ENCODE peak calls at places on chromosomes 7 and 10, in nine cellular contexts. One of them, this sample, is unnamed.

GRCh38 chr10:126459878-126460481 is 71.7 kb upstream of the ADAM12 start:
- DNase-seq in tibial artery: no peak
- DNase-seq in lower lobe of right lung: no peak
- DNase-seq in AG04450: peak
- DNase-seq in WERI-Rb-1: no peak
- DNase-seq in transverse colon: no peak
- DNase-seq in neural progenitor cell: no peak
- DNase-seq in heart left ventricle: no peak
- DNase-seq in heart right ventricle: no peak
- DNase-seq in this sample: no peak

GRCh38 chr10:101091546-101092290 is 29.9 kb downstream of the KAZALD1 start:
- DNase-seq in tibial artery: no peak
- DNase-seq in lower lobe of right lung: no peak
- DNase-seq in AG04450: no peak
- DNase-seq in WERI-Rb-1: no peak
- DNase-seq in transverse colon: no peak
- DNase-seq in neural progenitor cell: no peak
- DNase-seq in heart left ventricle: no peak
- DNase-seq in heart right ventricle: no peak
- DNase-seq in this sample: no peak

GRCh38 chr10:132665946-132666732 is 119.8 kb downstream of the NKX6-2 start:
- DNase-seq in tibial artery: no peak
- DNase-seq in lower lobe of right lung: peak
- DNase-seq in AG04450: peak
- DNase-seq in WERI-Rb-1: no peak
- DNase-seq in transverse colon: no peak
- DNase-seq in neural progenitor cell: no peak
- DNase-seq in heart left ventricle: no peak
- DNase-seq in heart right ventricle: no peak
- DNase-seq in this sample: no peak

GRCh38 chr7:101232141-101232821 is 5.3 kb downstream of the CLDN15 start:
- DNase-seq in tibial artery: no peak
- DNase-seq in lower lobe of right lung: peak
- DNase-seq in AG04450: no peak
- DNase-seq in WERI-Rb-1: no peak
- DNase-seq in transverse colon: peak
- DNase-seq in neural progenitor cell: peak
- DNase-seq in heart left ventricle: no peak
- DNase-seq in heart right ventricle: no peak
- DNase-seq in this sample: peak

GRCh38 chr7:100016209-100016901 is 959 bp downstream of the ZKSCAN1 start:
- DNase-seq in tibial artery: no peak
- DNase-seq in lower lobe of right lung: no peak
- DNase-seq in AG04450: no peak
- DNase-seq in WERI-Rb-1: no peak
- DNase-seq in transverse colon: peak
- DNase-seq in neural progenitor cell: no peak
- DNase-seq in heart left ventricle: no peak
- DNase-seq in heart right ventricle: no peak
- DNase-seq in this sample: no peak

GRCh38 chr7:136637826-136638225 is 230.6 kb upstream of the CHRM2 start:
- DNase-seq in tibial artery: no peak
- DNase-seq in lower lobe of right lung: no peak
- DNase-seq in AG04450: no peak
- DNase-seq in WERI-Rb-1: no peak
- DNase-seq in transverse colon: no peak
- DNase-seq in neural progenitor cell: no peak
- DNase-seq in heart left ventricle: no peak
- DNase-seq in heart right ventricle: no peak
- DNase-seq in this sample: no peak

GRCh38 chr7:149319376-149319775 is 57.4 kb downstream of the ZNF783 start:
- DNase-seq in tibial artery: no peak
- DNase-seq in lower lobe of right lung: no peak
- DNase-seq in AG04450: no peak
- DNase-seq in WERI-Rb-1: no peak
- DNase-seq in transverse colon: no peak
- DNase-seq in neural progenitor cell: no peak
- DNase-seq in heart left ventricle: no peak
- DNase-seq in heart right ventricle: no peak
- DNase-seq in this sample: no peak

GRCh38 chr10:104049497-104050250 is 36.0 kb downstream of the COL17A1 start:
- DNase-seq in tibial artery: no peak
- DNase-seq in lower lobe of right lung: no peak
- DNase-seq in AG04450: no peak
- DNase-seq in WERI-Rb-1: no peak
- DNase-seq in transverse colon: peak
- DNase-seq in neural progenitor cell: no peak
- DNase-seq in heart left ventricle: no peak
- DNase-seq in heart right ventricle: no peak
- DNase-seq in this sample: no peak

GRCh38 chr10:78526347-78526746 is 492.7 kb downstream of the RPS24 start:
- DNase-seq in tibial artery: no peak
- DNase-seq in lower lobe of right lung: no peak
- DNase-seq in AG04450: no peak
- DNase-seq in WERI-Rb-1: no peak
- DNase-seq in transverse colon: no peak
- DNase-seq in neural progenitor cell: no peak
- DNase-seq in heart left ventricle: no peak
- DNase-seq in heart right ventricle: no peak
- DNase-seq in this sample: no peak

GRCh38 chr10:91422915-91423314 is 12.8 kb downstream of the HECTD2 start:
- DNase-seq in tibial artery: no peak
- DNase-seq in lower lobe of right lung: no peak
- DNase-seq in AG04450: no peak
- DNase-seq in WERI-Rb-1: no peak
- DNase-seq in transverse colon: no peak
- DNase-seq in neural progenitor cell: no peak
- DNase-seq in heart left ventricle: no peak
- DNase-seq in heart right ventricle: no peak
- DNase-seq in this sample: no peak

GRCh38 chr7:71768470-71768869 is 636.5 kb downstream of the GALNT17 start:
- DNase-seq in tibial artery: no peak
- DNase-seq in lower lobe of right lung: no peak
- DNase-seq in AG04450: no peak
- DNase-seq in WERI-Rb-1: no peak
- DNase-seq in transverse colon: no peak
- DNase-seq in neural progenitor cell: no peak
- DNase-seq in heart left ventricle: no peak
- DNase-seq in heart right ventricle: no peak
- DNase-seq in this sample: no peak

GRCh38 chr10:75407296-75407715 is 5.7 kb upstream of the ZNF503 start:
- DNase-seq in tibial artery: no peak
- DNase-seq in lower lobe of right lung: peak
- DNase-seq in AG04450: no peak
- DNase-seq in WERI-Rb-1: no peak
- DNase-seq in transverse colon: no peak
- DNase-seq in neural progenitor cell: peak
- DNase-seq in heart left ventricle: no peak
- DNase-seq in heart right ventricle: no peak
- DNase-seq in this sample: no peak

GRCh38 chr7:30791126-30791525 is 19.9 kb downstream of the MINDY4 start:
- DNase-seq in tibial artery: no peak
- DNase-seq in lower lobe of right lung: no peak
- DNase-seq in AG04450: no peak
- DNase-seq in WERI-Rb-1: peak
- DNase-seq in transverse colon: no peak
- DNase-seq in neural progenitor cell: peak
- DNase-seq in heart left ventricle: no peak
- DNase-seq in heart right ventricle: no peak
- DNase-seq in this sample: no peak

GRCh38 chr7:157307534-157307838 is 29.3 kb upstream of the DNAJB6 start:
- DNase-seq in tibial artery: no peak
- DNase-seq in lower lobe of right lung: no peak
- DNase-seq in AG04450: no peak
- DNase-seq in WERI-Rb-1: no peak
- DNase-seq in transverse colon: no peak
- DNase-seq in neural progenitor cell: no peak
- DNase-seq in heart left ventricle: no peak
- DNase-seq in heart right ventricle: no peak
- DNase-seq in this sample: no peak

GRCh38 chr10:60238408-60239100 is 151.1 kb downstream of the ANK3 start:
- DNase-seq in tibial artery: no peak
- DNase-seq in lower lobe of right lung: no peak
- DNase-seq in AG04450: peak
- DNase-seq in WERI-Rb-1: no peak
- DNase-seq in transverse colon: no peak
- DNase-seq in neural progenitor cell: peak
- DNase-seq in heart left ventricle: peak
- DNase-seq in heart right ventricle: peak
- DNase-seq in this sample: no peak

GRCh38 chr7:38306136-38306535 is 32.7 kb upstream of the TARP start:
- DNase-seq in tibial artery: no peak
- DNase-seq in lower lobe of right lung: no peak
- DNase-seq in AG04450: no peak
- DNase-seq in WERI-Rb-1: no peak
- DNase-seq in transverse colon: no peak
- DNase-seq in neural progenitor cell: no peak
- DNase-seq in heart left ventricle: no peak
- DNase-seq in heart right ventricle: no peak
- DNase-seq in this sample: no peak

GRCh38 chr10:107098326-107098725 is 66.2 kb downstream of the SORCS1 start:
- DNase-seq in tibial artery: no peak
- DNase-seq in lower lobe of right lung: no peak
- DNase-seq in AG04450: no peak
- DNase-seq in WERI-Rb-1: no peak
- DNase-seq in transverse colon: no peak
- DNase-seq in neural progenitor cell: no peak
- DNase-seq in heart left ventricle: no peak
- DNase-seq in heart right ventricle: no peak
- DNase-seq in this sample: no peak
- H3K27ac ChIP-seq in tibial artery: no peak
- H3K27ac ChIP-seq in lower lobe of right lung: no peak
- H3K27ac ChIP-seq in AG04450: no peak
- H3K27ac ChIP-seq in WERI-Rb-1: no peak
- H3K27ac ChIP-seq in transverse colon: no peak
- H3K27ac ChIP-seq in neural progenitor cell: no peak
- H3K27ac ChIP-seq in heart left ventricle: no peak
- H3K27ac ChIP-seq in heart right ventricle: no peak
- H3K27ac ChIP-seq in this sample: no peak

DNA sequence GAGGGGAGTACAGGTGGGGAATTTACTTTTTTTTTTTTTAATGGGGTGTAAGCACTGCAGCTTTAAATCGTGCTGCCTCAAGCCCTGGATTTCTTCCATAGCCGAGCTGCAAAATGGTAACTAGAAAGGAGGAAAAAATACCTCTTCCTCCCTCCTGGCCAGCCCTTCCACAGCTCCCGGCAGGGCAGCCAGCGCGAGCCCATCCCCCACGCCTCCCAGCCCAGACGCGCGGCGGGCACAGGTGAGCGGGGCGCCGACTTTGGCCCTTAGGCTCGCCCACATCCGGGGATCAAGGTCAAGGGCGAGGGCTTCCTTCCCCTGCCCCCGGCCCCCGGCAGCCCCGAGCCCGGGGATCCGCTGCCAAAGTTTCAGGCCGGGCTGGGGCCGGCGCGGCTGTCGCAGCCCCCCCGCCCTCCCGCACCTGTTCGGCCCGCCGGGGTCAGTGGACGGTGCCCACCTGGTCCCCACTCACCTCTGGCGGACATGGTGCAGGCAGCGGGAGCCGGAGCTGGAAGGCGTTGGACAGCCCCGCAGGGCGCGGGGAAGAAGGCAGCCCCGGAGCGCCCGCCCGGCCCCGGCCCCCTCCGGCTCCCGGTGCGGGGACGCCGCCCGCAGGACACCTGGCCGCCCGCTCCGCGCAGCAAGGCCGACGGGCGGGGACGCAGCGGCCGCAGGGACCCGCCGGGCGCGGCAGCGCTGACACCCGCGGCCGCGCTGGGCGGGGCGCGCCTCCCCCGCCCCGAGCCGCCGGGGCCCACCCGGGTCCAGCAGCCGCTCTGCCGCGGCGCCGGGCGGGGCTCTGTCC is 53.8 kb upstream of the FHIP2A start:
- DNase-seq in tibial artery: no peak
- DNase-seq in lower lobe of right lung: peak
- DNase-seq in AG04450: no peak
- DNase-seq in WERI-Rb-1: peak
- DNase-seq in transverse colon: peak
- DNase-seq in neural progenitor cell: peak
- DNase-seq in heart left ventricle: peak
- DNase-seq in heart right ventricle: no peak
- DNase-seq in this sample: peak
- H3K27ac ChIP-seq in tibial artery: peak
- H3K27ac ChIP-seq in lower lobe of right lung: peak
- H3K27ac ChIP-seq in AG04450: no peak
- H3K27ac ChIP-seq in WERI-Rb-1: no peak
- H3K27ac ChIP-seq in transverse colon: peak
- H3K27ac ChIP-seq in neural progenitor cell: no peak
- H3K27ac ChIP-seq in heart left ventricle: peak
- H3K27ac ChIP-seq in heart right ventricle: peak
- H3K27ac ChIP-seq in this sample: no peak

GRCh38 chr7:55065079-55065478 is 46.3 kb downstream of the EGFR start:
- DNase-seq in tibial artery: peak
- DNase-seq in lower lobe of right lung: no peak
- DNase-seq in AG04450: peak
- DNase-seq in WERI-Rb-1: no peak
- DNase-seq in transverse colon: peak
- DNase-seq in neural progenitor cell: no peak
- DNase-seq in heart left ventricle: no peak
- DNase-seq in heart right ventricle: no peak
- DNase-seq in this sample: no peak
- H3K27ac ChIP-seq in tibial artery: peak
- H3K27ac ChIP-seq in lower lobe of right lung: peak
- H3K27ac ChIP-seq in AG04450: peak
- H3K27ac ChIP-seq in WERI-Rb-1: no peak
- H3K27ac ChIP-seq in transverse colon: peak
- H3K27ac ChIP-seq in neural progenitor cell: no peak
- H3K27ac ChIP-seq in heart left ventricle: peak
- H3K27ac ChIP-seq in heart right ventricle: peak
- H3K27ac ChIP-seq in this sample: peak

GRCh38 chr7:116431783-116432182 is 67.8 kb upstream of the CAV2 start:
- DNase-seq in tibial artery: no peak
- DNase-seq in lower lobe of right lung: no peak
- DNase-seq in AG04450: no peak
- DNase-seq in WERI-Rb-1: no peak
- DNase-seq in transverse colon: no peak
- DNase-seq in neural progenitor cell: no peak
- DNase-seq in heart left ventricle: no peak
- DNase-seq in heart right ventricle: no peak
- DNase-seq in this sample: no peak

GRCh38 chr7:116436305-116436826 is 63.2 kb upstream of the CAV2 start:
- DNase-seq in tibial artery: no peak
- DNase-seq in lower lobe of right lung: no peak
- DNase-seq in AG04450: no peak
- DNase-seq in WERI-Rb-1: no peak
- DNase-seq in transverse colon: no peak
- DNase-seq in neural progenitor cell: no peak
- DNase-seq in heart left ventricle: no peak
- DNase-seq in heart right ventricle: no peak
- DNase-seq in this sample: no peak

GRCh38 chr7:116432517-116432916 is 67.0 kb upstream of the CAV2 start:
- DNase-seq in tibial artery: no peak
- DNase-seq in lower lobe of right lung: no peak
- DNase-seq in AG04450: no peak
- DNase-seq in WERI-Rb-1: no peak
- DNase-seq in transverse colon: no peak
- DNase-seq in neural progenitor cell: no peak
- DNase-seq in heart left ventricle: no peak
- DNase-seq in heart right ventricle: no peak
- DNase-seq in this sample: no peak

GRCh38 chr7:116433246-116433645 is 66.3 kb upstream of the CAV2 start:
- DNase-seq in tibial artery: no peak
- DNase-seq in lower lobe of right lung: no peak
- DNase-seq in AG04450: no peak
- DNase-seq in WERI-Rb-1: no peak
- DNase-seq in transverse colon: no peak
- DNase-seq in neural progenitor cell: no peak
- DNase-seq in heart left ventricle: no peak
- DNase-seq in heart right ventricle: no peak
- DNase-seq in this sample: no peak

GRCh38 chr7:116434820-116435341 is 64.7 kb upstream of the CAV2 start:
- DNase-seq in tibial artery: no peak
- DNase-seq in lower lobe of right lung: no peak
- DNase-seq in AG04450: peak
- DNase-seq in WERI-Rb-1: no peak
- DNase-seq in transverse colon: no peak
- DNase-seq in neural progenitor cell: no peak
- DNase-seq in heart left ventricle: no peak
- DNase-seq in heart right ventricle: no peak
- DNase-seq in this sample: no peak
- H3K27ac ChIP-seq in tibial artery: no peak
- H3K27ac ChIP-seq in lower lobe of right lung: no peak
- H3K27ac ChIP-seq in AG04450: no peak
- H3K27ac ChIP-seq in WERI-Rb-1: no peak
- H3K27ac ChIP-seq in transverse colon: no peak
- H3K27ac ChIP-seq in neural progenitor cell: no peak
- H3K27ac ChIP-seq in heart left ventricle: no peak
- H3K27ac ChIP-seq in heart right ventricle: no peak
- H3K27ac ChIP-seq in this sample: no peak